ENCODE peak calls at places on chromosomes 12 and 14, in five cellular contexts. Y is GM12878, O is K562, Q is HepG2, S is SK-N-SH. J is an unnamed sample.

GRCh38 chr14:25090716-25091454 is 40.9 kb upstream of the STXBP6 start:
- DNase-seq in S (no peak), O (no peak), Q (no peak), Y (no peak), J (no peak)

GRCh38 chr12:30991466-30991865 is 64.9 kb downstream of the TSPAN11 start:
- DNase-seq in S (no peak), Q (no peak), O (no peak), Y (no peak), J (no peak)

GRCh38 chr12:113912761-113913295 is 53.3 kb downstream of the RBM19 start:
- DNase-seq in Y (no peak), S (peak), Q (peak), O (peak), J (peak)

GRCh38 chr14:105050551-105050897 is 14.7 kb downstream of the GPR132 start:
- DNase-seq in O (peak), Y (no peak), Q (peak), S (peak), J (peak)

GRCh38 chr12:132429122-132429931 is 60.6 kb upstream of the FBRSL1 start:
- DNase-seq in Y (no peak), S (peak), O (no peak), Q (peak), J (no peak)

GRCh38 chr12:28872654-28873268 is 276.3 kb upstream of the FAR2 start:
- DNase-seq in Y (no peak), S (peak), Q (peak), O (peak), J (peak)

GRCh38 chr12:93419388-93420034 is 22.2 kb downstream of the UBE2N start:
- DNase-seq in S (peak), O (peak), Y (no peak), Q (peak), J (no peak)

GRCh38 chr12:125097427-125097826 is 32.2 kb downstream of the AACS start:
- DNase-seq in O (no peak), S (no peak), Y (no peak), Q (no peak), J (no peak)

GRCh38 chr12:43282106-43282505 is 269.9 kb downstream of the ADAMTS20 start:
- DNase-seq in Y (no peak), S (peak), O (no peak), Q (no peak), J (peak)

GRCh38 chr12:124716208-124717141 is 147.2 kb downstream of the SCARB1 start:
- DNase-seq in S (no peak), Y (no peak), Q (no peak), O (no peak), J (no peak)

GRCh38 chr14:46580941-46581671 is 70.5 kb downstream of the RPL10L start:
- DNase-seq in Q (peak), Y (no peak), S (peak), O (peak), J (peak)

GRCh38 chr12:56151672-56152131 is 685 bp upstream of the MYL6B start:
- DNase-seq in Y (no peak), O (peak), Q (peak), S (peak), J (peak)

GRCh38 chr12:76020731-76021672 is 10.6 kb downstream of the PHLDA1 start:
- DNase-seq in S (no peak), O (no peak), Q (no peak), Y (peak), J (peak)

GRCh38 chr14:63237791-63238190 is 33.5 kb downstream of the RHOJ start:
- DNase-seq in Y (no peak), O (no peak), S (no peak), Q (no peak), J (no peak)

GRCh38 chr12:99911076-99911475 is 73.7 kb downstream of the ANKS1B start:
- DNase-seq in O (no peak), Q (peak), S (no peak), Y (no peak), J (no peak)

GRCh38 chr14:105859717-105860614 is 333.6 kb downstream of the TMEM121 start:
- DNase-seq in O (no peak), Q (no peak), Y (no peak), S (no peak), J (no peak)

GRCh38 chr14:90398315-90398811 is 1.5 kb downstream of the CALM1 start:
- DNase-seq in S (peak), O (no peak), Q (no peak), Y (no peak), J (no peak)

GRCh38 chr14:90397401-90398314 is 829 bp downstream of the CALM1 start:
- DNase-seq in O (peak), Y (no peak), S (peak), Q (peak), J (no peak)

GRCh38 chr14:90400904-90401561 is 4.2 kb downstream of the CALM1 start:
- DNase-seq in Y (no peak), S (no peak), Q (peak), O (no peak), J (no peak)

GRCh38 chr14:90399541-90400444 is 3.0 kb downstream of the CALM1 start:
- DNase-seq in O (peak), Y (peak), Q (peak), S (peak), J (peak)

GRCh38 chr14:90398841-90399540 is 2.2 kb downstream of the CALM1 start:
- DNase-seq in S (no peak), Y (no peak), O (no peak), Q (no peak), J (no peak)
- H3K9ac ChIP-seq in S (peak), Y (peak), O (peak), Q (peak), J (peak)

DNA sequence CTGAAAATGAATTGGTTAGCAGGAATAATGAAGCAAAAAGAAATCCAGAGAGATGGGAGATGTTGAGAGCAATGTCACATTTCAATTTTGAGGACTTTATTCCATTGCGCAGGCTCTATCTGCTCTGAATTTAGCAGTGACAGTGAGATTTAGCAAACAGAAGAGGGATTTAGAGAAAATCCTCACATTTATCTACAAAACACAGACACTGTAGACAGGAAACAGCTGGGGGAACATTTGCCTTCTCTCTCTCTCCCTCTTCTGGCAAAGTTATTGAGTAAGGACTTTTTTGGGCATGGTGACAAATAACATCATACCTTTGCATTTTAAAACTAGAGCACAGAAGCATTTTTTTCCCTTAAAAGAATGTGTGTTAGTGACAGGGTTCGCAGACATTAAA is at the start of gene IGF1:
- DNase-seq in Y (no peak), Q (no peak), O (no peak), S (no peak), J (no peak)
- H3K4me3 ChIP-seq in Y (peak), Q (no peak), O (peak), S (no peak), J (no peak)

GRCh38 chr12:25692115-25693035 is 139.3 kb upstream of the LMNTD1 start:
- DNase-seq in S (no peak), Y (no peak), Q (no peak), O (no peak), J (no peak)

GRCh38 chr12:25686351-25686750 is 133.3 kb upstream of the LMNTD1 start:
- DNase-seq in S (no peak), Q (no peak), O (no peak), Y (no peak), J (no peak)

GRCh38 chr12:25691865-25692114 is 138.7 kb upstream of the LMNTD1 start:
- DNase-seq in S (no peak), Q (no peak), O (no peak), Y (no peak), J (no peak)

GRCh38 chr12:25690996-25691864 is 138.1 kb upstream of the LMNTD1 start:
- DNase-seq in S (no peak), O (no peak), Q (no peak), Y (no peak), J (no peak)

GRCh38 chr12:25689996-25690501 is 137.0 kb upstream of the LMNTD1 start:
- DNase-seq in Y (no peak), O (no peak), Q (no peak), S (peak), J (no peak)
- TF ChIP-seq REST in Y (no peak), O (no peak), Q (no peak), S (no peak), J (no peak)

GRCh38 chr12:119684730-119685129 is 16.8 kb downstream of the PRKAB1 start:
- DNase-seq in Q (no peak), S (no peak), O (no peak), Y (no peak), J (no peak)
- H3K9ac ChIP-seq in Q (no peak), S (no peak), O (no peak), Y (no peak), J (no peak)

DNA sequence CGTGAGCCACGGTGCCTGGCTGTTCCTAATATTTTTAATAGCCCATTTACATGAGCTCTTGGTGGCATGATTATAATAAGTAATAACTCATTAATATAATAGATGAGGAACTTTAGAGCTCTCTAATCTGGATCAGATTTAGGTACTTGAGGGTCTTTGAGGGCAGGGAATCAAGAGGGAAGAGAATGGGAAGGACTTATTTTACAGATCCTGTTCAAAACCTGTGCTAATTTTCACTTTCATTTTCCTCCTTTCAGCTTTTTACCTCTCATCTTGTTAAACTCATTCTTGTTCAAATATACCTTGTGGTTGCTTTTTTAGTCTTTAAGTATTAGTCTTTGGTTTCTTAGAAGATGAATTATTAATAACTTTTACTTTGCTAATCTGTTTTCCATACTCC is 5.6 kb downstream of the NECAP1 start:
- DNase-seq in Q (no peak), Y (no peak), S (no peak), O (no peak), J (no peak)
- H3K4me3 ChIP-seq in Q (no peak), Y (peak), S (no peak), O (no peak), J (no peak)

J was measured in HCT116.